ENCODE peak calls at places on chromosome 9, in four cellular contexts. O is GM12891, I is K562, H is HepG2. M is an unnamed sample.

GRCh38 chr9:2489838-2490314 is 131.7 kb upstream of the VLDLR start:
- DNase-seq in O (no peak), I (no peak), H (no peak), M (no peak)

GRCh38 chr9:133163559-133164208 is at the start of gene GBGT1:
- DNase-seq in O (no peak), I (peak; percentile 85), H (no peak), M (peak; percentile 61)

GRCh38 chr9:121286973-121287721 is 19.2 kb downstream of the GSN start:
- DNase-seq in O (no peak), I (peak; percentile 94), H (peak; percentile 86), M (no peak)

GRCh38 chr9:93560991-93561390 is 15.4 kb upstream of the PHF2 start:
- DNase-seq in O (no peak), I (no peak), H (no peak), M (no peak)

GRCh38 chr9:89920131-89920530 is 315.3 kb downstream of the GADD45G start:
- DNase-seq in O (no peak), I (no peak), H (no peak), M (no peak)

GRCh38 chr9:38008168-38009034 is 60.6 kb downstream of the SHB start:
- DNase-seq in O (peak; percentile 63), I (peak; percentile 53), H (peak; percentile 76), M (peak; percentile 58)

GRCh38 chr9:96858018-96858573 is 3.8 kb upstream of the ZNF782 start:
- DNase-seq in O (no peak), I (peak; percentile 71), H (peak; percentile 72), M (no peak)

GRCh38 chr9:129932303-129933151 is 97.3 kb downstream of the USP20 start:
- DNase-seq in O (no peak), I (peak; percentile 16), H (no peak), M (no peak)

GRCh38 chr9:24832307-24832706 is 286.6 kb upstream of the IZUMO3 start:
- DNase-seq in O (no peak), I (no peak), H (peak; percentile 3), M (no peak)

GRCh38 chr9:35538361-35539234 is 48.7 kb downstream of the RUSC2 start:
- DNase-seq in O (no peak), I (no peak), H (no peak), M (no peak)

GRCh38 chr9:93126825-93127368 is 7.2 kb downstream of the NINJ1 start:
- DNase-seq in O (no peak), I (no peak), H (peak; percentile 88), M (no peak)

GRCh38 chr9:121529237-121529987 is 29.8 kb upstream of the GGTA1 start:
- DNase-seq in O (no peak), I (no peak), H (no peak), M (no peak)

GRCh38 chr9:120701248-120701647 is 13.0 kb downstream of the MEGF9 start:
- DNase-seq in O (no peak), I (no peak), H (no peak), M (no peak)

GRCh38 chr9:14349141-14349817 is 35.3 kb upstream of the NFIB start:
- DNase-seq in O (no peak), I (no peak), H (no peak), M (no peak)

GRCh38 chr9:133917407-133917806 is 74.7 kb downstream of the VAV2 start:
- DNase-seq in O (no peak), I (no peak), H (peak; percentile 32), M (no peak)

GRCh38 chr9:122860319-122861142 is 32.1 kb upstream of the PDCL start:
- DNase-seq in O (no peak), I (no peak), H (peak; percentile 15), M (no peak)

GRCh38 chr9:17810728-17811634 is 232.1 kb downstream of the SH3GL2 start:
- DNase-seq in O (peak; percentile 14), I (peak; percentile 15), H (peak; percentile 41), M (no peak)

GRCh38 chr9:22009563-22009867 is 410 bp upstream of the CDKN2B start:
- DNase-seq in O (no peak), I (no peak), H (no peak), M (no peak)

GRCh38 chr9:81557957-81558791 is 131.2 kb downstream of the TLE1 start:
- DNase-seq in O (no peak), I (no peak), H (no peak), M (no peak)

GRCh38 chr9:120951960-120952630 is 25.5 kb upstream of the TRAF1 start:
- DNase-seq in O (no peak), I (no peak), H (no peak), M (no peak)

GRCh38 chr9:133735415-133735775 is 2.8 kb downstream of the SARDH start:
- DNase-seq in O (no peak), I (no peak), H (no peak), M (no peak)

GRCh38 chr9:87970602-87971001 is 3.7 kb downstream of the CDK20 start:
- DNase-seq in O (no peak), I (no peak), H (no peak), M (no peak)

GRCh38 chr9:70111042-70111602 is 67.5 kb downstream of the MAMDC2 start:
- DNase-seq in O (peak; percentile 16), I (peak; percentile 41), H (peak; percentile 31), M (peak; percentile 11)

GRCh38 chr9:72044095-72044494 is 16.3 kb downstream of the C9orf57 start:
- DNase-seq in O (no peak), I (no peak), H (no peak), M (no peak)

GRCh38 chr9:114905160-114905940 is 25.0 kb downstream of the TNFSF8 start:
- DNase-seq in O (no peak), I (no peak), H (no peak), M (no peak)

GRCh38 chr9:130050472-130050871 is 3.2 kb upstream of the GPR107 start:
- DNase-seq in O (no peak), I (no peak), H (no peak), M (no peak)

GRCh38 chr9:105278751-105279150 is 34.3 kb downstream of the SLC44A1 start:
- DNase-seq in O (no peak), I (no peak), H (no peak), M (no peak)

GRCh38 chr9:134913041-134913712 is 4.5 kb downstream of the FCN1 start:
- DNase-seq in O (no peak), I (no peak), H (no peak), M (no peak)

GRCh38 chr9:95773061-95773433 is 102.4 kb upstream of the ERCC6L2 start:
- DNase-seq in O (no peak), I (no peak), H (no peak), M (no peak)

GRCh38 chr9:78004478-78005229 is 27.0 kb downstream of the GNAQ start:
- DNase-seq in O (no peak), I (peak; percentile 22), H (peak; percentile 85), M (no peak)

DNA sequence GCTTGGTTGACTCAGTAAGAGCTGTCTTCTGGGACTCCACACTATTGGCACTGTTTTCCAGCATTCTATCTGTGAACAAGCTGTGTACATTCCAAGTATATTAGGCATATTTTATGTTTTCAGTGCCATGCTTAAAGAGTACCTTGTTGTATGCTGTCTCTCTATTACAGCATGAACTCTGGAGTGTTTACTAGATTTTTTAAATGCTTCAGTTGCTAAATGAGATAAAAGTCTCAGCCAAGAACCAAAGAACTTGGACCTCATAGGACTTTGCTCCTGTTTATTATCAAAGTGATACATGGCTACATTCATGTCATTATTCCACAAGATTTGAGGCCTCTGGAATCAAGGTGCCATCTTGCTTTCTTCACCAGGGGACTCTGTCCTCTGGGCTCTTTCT is 167.2 kb downstream of the C9orf152 start:
- DNase-seq in O (no peak), I (no peak), H (peak; percentile 46), M (no peak)
- TF ChIP-seq TAF1 in O (no peak), I (no peak), H (no peak), M (no peak)

DNA sequence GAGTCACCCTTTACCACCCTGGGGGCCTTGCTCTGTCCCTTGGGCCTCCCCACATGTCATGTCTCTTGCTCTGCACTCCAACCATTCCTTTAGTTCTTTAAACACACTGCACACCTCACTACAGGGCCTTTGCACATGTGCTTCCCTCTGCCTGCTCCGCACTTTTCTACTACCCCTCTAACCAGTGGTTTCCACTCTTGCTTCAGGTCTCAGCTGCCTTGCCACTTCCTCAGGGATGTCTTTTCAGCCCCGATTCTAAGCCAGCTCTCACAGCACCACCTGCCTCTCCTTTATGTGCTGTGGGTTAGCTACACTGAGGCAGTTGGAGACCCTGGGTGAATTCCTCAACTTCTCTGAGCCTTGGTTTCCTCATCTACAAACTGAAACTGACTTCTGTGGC is 34.6 kb upstream of the GABBR2 start:
- DNase-seq in O (no peak), I (no peak), H (no peak), M (no peak)
- TF ChIP-seq POLR2A in O (no peak), I (no peak), H (no peak), M (no peak)

GRCh38 chr9:19230356-19231125 is at the start of gene DENND4C:
- DNase-seq in O (peak; percentile 65), I (peak; percentile 85), H (peak; percentile 85), M (peak; percentile 53)

GRCh38 chr9:19232117-19232829 is 1.8 kb downstream of the DENND4C start:
- DNase-seq in O (no peak), I (no peak), H (no peak), M (no peak)

GRCh38 chr9:19231126-19232035 is 888 bp downstream of the DENND4C start:
- DNase-seq in O (peak; percentile 20), I (peak; percentile 24), H (no peak), M (peak; percentile 16)

GRCh38 chr9:19232830-19233194 is 2.3 kb downstream of the DENND4C start:
- DNase-seq in O (no peak), I (no peak), H (no peak), M (peak; percentile 17)

DNA sequence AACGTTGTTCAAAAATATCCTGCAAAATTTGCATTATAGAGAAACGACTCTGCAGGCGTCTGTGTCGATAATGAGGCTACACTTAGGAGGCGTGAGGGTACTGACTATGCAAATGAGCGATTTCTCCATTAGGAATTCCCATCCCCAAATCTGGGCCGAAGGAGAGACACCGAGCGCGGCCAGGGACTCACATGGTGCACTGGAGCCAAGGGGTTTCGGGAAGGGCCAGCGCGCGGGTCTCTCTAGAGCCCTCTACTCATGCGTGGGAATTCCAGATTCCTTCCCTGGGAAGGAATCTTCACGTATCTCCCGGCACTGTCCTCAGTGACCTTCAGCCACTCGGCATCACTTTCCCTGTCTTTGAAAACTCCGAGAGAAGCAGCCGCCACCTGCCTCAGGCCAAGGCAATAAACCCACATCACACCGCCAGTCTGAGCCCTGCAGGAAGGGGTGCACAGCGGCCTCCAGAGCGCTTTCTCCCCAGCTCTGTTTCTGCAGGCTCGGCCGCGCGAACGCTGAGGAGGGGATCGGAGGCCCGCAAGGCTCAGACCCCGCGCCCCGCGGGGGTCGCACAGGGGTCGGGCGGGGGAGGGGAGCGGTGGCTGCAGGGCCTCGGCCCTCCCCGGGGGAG is 653 bp upstream of the DENND4C start:
- DNase-seq in O (peak; percentile 61), I (no peak), H (peak; percentile 51), M (peak; percentile 53)
- TF ChIP-seq POLR2AphosphoS5 in O (no peak), I (no peak), H (peak; percentile 76), M (no peak)

GRCh38 chr9:127896395-127897193 is 2.8 kb downstream of the ST6GALNAC6 start:
- DNase-seq in O (no peak), I (no peak), H (no peak), M (no peak)

GRCh38 chr9:127895811-127896210 is 3.6 kb downstream of the ST6GALNAC6 start:
- DNase-seq in O (no peak), I (no peak), H (no peak), M (no peak)

GRCh38 chr9:127898433-127899199 is 787 bp downstream of the ST6GALNAC6 start:
- DNase-seq in O (no peak), I (peak; percentile 60), H (peak; percentile 50), M (no peak)

GRCh38 chr9:127899200-127899943 is at the start of gene ST6GALNAC6:
- DNase-seq in O (peak; percentile 94), I (peak; percentile 92), H (no peak), M (peak; percentile 93)

GRCh38 chr9:127897194-127897692 is 2.2 kb downstream of the ST6GALNAC6 start:
- DNase-seq in O (peak; percentile 65), I (peak; percentile 94), H (peak; percentile 95), M (no peak)
- TF ChIP-seq TAF1 in O (no peak), I (no peak), H (peak; percentile 65), M (no peak)

M was measured in GM12892.